ENCODE peak calls at places on chromosome 17, in five cellular contexts. J, F, Y, O and G are unnamed samples. For H3K4me1, the result is how much of the 10 kb centered on the place peaks cover.

GRCh38 chr17:27315322-27315721 is 21.4 kb downstream of the WSB1 start:
- DNase-seq in J (peak), F (peak), Y (peak), O (no peak), G (peak)

GRCh38 chr17:30376621-30377452 is 1.9 kb upstream of the CPD start:
- DNase-seq in J (peak), F (peak), Y (peak), O (no peak), G (peak)

GRCh38 chr17:34883106-34884000 is 77.9 kb downstream of the CCT6B start:
- DNase-seq in J (no peak), F (no peak), Y (no peak), O (no peak), G (no peak)

GRCh38 chr17:81479175-81479574 is 33.4 kb downstream of the ACTG1 start:
- DNase-seq in J (no peak), F (no peak), Y (no peak), O (no peak), G (no peak)

GRCh38 chr17:17053446-17054379 is 11.5 kb downstream of the MPRIP start:
- DNase-seq in J (no peak), F (no peak), Y (no peak), O (no peak), G (no peak)

GRCh38 chr17:61139219-61139618 is 260.4 kb upstream of the TBX2 start:
- DNase-seq in J (peak), F (peak), Y (peak), O (no peak), G (peak)

GRCh38 chr17:5203908-5204294 is 12.2 kb upstream of the ZNF594 start:
- DNase-seq in J (peak), F (no peak), Y (peak), O (no peak), G (peak)

GRCh38 chr17:2295575-2295974 is 8.0 kb downstream of the SMG6 start:
- DNase-seq in J (no peak), F (no peak), Y (peak), O (no peak), G (no peak)

GRCh38 chr17:32127156-32127897 is 15.0 kb upstream of the RHOT1 start:
- DNase-seq in J (peak), F (peak), Y (peak), O (peak), G (peak)

GRCh38 chr17:8941520-8941919 is 24.0 kb downstream of the PIK3R5 start:
- DNase-seq in J (no peak), F (no peak), Y (no peak), O (no peak), G (no peak)

GRCh38 chr17:47855737-47856136 is 4.8 kb upstream of the SP6 start:
- DNase-seq in J (no peak), F (no peak), Y (no peak), O (peak), G (no peak)

GRCh38 chr17:47205419-47205963 is 3.7 kb upstream of the MYL4 start:
- DNase-seq in J (peak), F (peak), Y (peak), O (no peak), G (peak)

GRCh38 chr17:53588317-53588716 is 234.4 kb upstream of the KIF2B start:
- DNase-seq in J (no peak), F (no peak), Y (no peak), O (no peak), G (no peak)

GRCh38 chr17:9977175-9977574 is 72.1 kb upstream of the RCVRN start:
- DNase-seq in J (no peak), F (no peak), Y (no peak), O (no peak), G (peak)

GRCh38 chr17:81245024-81245664 is 6.0 kb downstream of the NDUFAF8 start:
- DNase-seq in J (no peak), F (no peak), Y (peak), O (no peak), G (no peak)

GRCh38 chr17:6507535-6507934 is 48.8 kb downstream of the PITPNM3 start:
- DNase-seq in J (peak), F (peak), Y (peak), O (peak), G (peak)

GRCh38 chr17:41544497-41544896 is 16.4 kb upstream of the KRT19 start:
- DNase-seq in J (no peak), F (peak), Y (no peak), O (no peak), G (no peak)

GRCh38 chr17:2396568-2397246 is 4.2 kb downstream of the MNT start:
- DNase-seq in J (peak), F (peak), Y (peak), O (peak), G (peak)

GRCh38 chr17:57892820-57893595 is 43.2 kb upstream of the MRPS23 start:
- DNase-seq in J (peak), F (peak), Y (peak), O (peak), G (peak)

GRCh38 chr17:28335959-28336871 is 654 bp downstream of the TNFAIP1 start:
- DNase-seq in J (peak), F (peak), Y (peak), O (peak), G (peak)

GRCh38 chr17:5823219-5823618 is 238.9 kb upstream of the NLRP1 start:
- DNase-seq in J (no peak), F (no peak), Y (no peak), O (no peak), G (no peak)

GRCh38 chr17:11331790-11332526 is 90.9 kb downstream of the SHISA6 start:
- DNase-seq in J (no peak), F (no peak), Y (no peak), O (no peak), G (no peak)

GRCh38 chr17:47895856-47896671 is at the start of gene SP2:
- DNase-seq in J (peak), F (peak), Y (peak), O (peak), G (peak)

GRCh38 chr17:64411999-64412771 is 21.5 kb upstream of the PECAM1 start:
- DNase-seq in J (peak), F (peak), Y (no peak), O (peak), G (no peak)

GRCh38 chr17:3647769-3648540 is 11.4 kb downstream of the CTNS start:
- DNase-seq in J (peak), F (peak), Y (peak), O (peak), G (peak)

GRCh38 chr17:38693700-38694329 is 11.3 kb upstream of the MLLT6 start:
- DNase-seq in J (peak), F (peak), Y (peak), O (no peak), G (peak)

GRCh38 chr17:61391595-61392291 is 7.9 kb upstream of the TBX2 start:
- DNase-seq in J (no peak), F (no peak), Y (no peak), O (no peak), G (no peak)

GRCh38 chr17:37671813-37672544 is 28.7 kb upstream of the DDX52 start:
- DNase-seq in J (peak), F (no peak), Y (peak), O (no peak), G (peak)

GRCh38 chr17:82258555-82258954 is 14.9 kb downstream of the CSNK1D start:
- DNase-seq in J (no peak), F (no peak), Y (no peak), O (no peak), G (no peak)

GRCh38 chr17:51472670-51473069 is 212.3 kb downstream of the UTP18 start:
- DNase-seq in J (no peak), F (no peak), Y (no peak), O (no peak), G (no peak)

GRCh38 chr17:17963066-17963465 is 9.1 kb downstream of the TOM1L2 start:
- DNase-seq in J (no peak), F (no peak), Y (no peak), O (no peak), G (no peak)

GRCh38 chr17:7557825-7558543 is 566 bp upstream of the TNFSF13 start:
- DNase-seq in J (peak), F (peak), Y (peak), O (peak), G (no peak)

GRCh38 chr17:41580651-41581365 is 5.9 kb downstream of the KRT14 start:
- DNase-seq in J (no peak), F (no peak), Y (no peak), O (no peak), G (peak)

GRCh38 chr17:9101356-9101755 is 80.0 kb downstream of the NTN1 start:
- DNase-seq in J (no peak), F (no peak), Y (no peak), O (no peak), G (no peak)

GRCh38 chr17:19372439-19372838 is 5.9 kb upstream of the MAPK7 start:
- DNase-seq in J (no peak), F (no peak), Y (no peak), O (no peak), G (no peak)

GRCh38 chr17:50100480-50100883 is 5.3 kb downstream of the PDK2 start:
- DNase-seq in J (no peak), F (peak), Y (no peak), O (no peak), G (no peak)

GRCh38 chr17:76535788-76536510 is 1.6 kb downstream of the CYGB start:
- DNase-seq in J (no peak), F (no peak), Y (no peak), O (no peak), G (no peak)

GRCh38 chr17:76537578-76538280 is at the start of gene CYGB:
- DNase-seq in J (peak), F (no peak), Y (no peak), O (no peak), G (peak)

GRCh38 chr17:76534831-76535732 is 2.4 kb downstream of the CYGB start:
- DNase-seq in J (no peak), F (no peak), Y (no peak), O (no peak), G (no peak)

GRCh38 chr17:76537288-76537577 is 276 bp downstream of the CYGB start:
- DNase-seq in J (no peak), F (no peak), Y (peak), O (no peak), G (no peak)

GRCh38 chr17:76536511-76537287 is 810 bp downstream of the CYGB start:
- DNase-seq in J (no peak), F (no peak), Y (no peak), O (no peak), G (no peak)
- H3K9ac ChIP-seq in J (peak), F (peak), Y (peak), O (no peak), G (peak)

DNA sequence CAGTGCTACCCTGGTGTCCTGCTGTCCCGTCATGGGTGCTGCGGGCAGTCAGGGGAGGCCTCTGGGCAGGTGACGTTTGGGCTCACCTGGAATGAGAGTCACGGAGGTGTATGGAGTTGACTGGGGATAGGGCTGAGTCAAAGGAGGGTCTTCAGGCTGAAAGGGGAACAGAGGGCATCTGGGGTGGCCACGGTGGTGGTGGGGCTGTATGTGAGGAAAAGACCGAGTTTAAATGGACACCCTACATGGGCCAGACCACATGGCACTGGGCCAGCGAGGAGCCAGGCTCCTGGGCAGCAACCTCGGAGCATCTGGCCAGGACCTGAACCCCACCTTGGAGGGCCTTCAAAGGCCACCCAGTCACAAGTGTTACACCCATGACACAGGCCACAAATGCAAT is 5.4 kb downstream of the NATD1 start:
- DNase-seq in J (no peak), F (no peak), Y (no peak), O (no peak), G (no peak)
- H3K4me1 ChIP-seq in J (under half), F (under half), Y (under half), O (under half), G (under half)

DNA sequence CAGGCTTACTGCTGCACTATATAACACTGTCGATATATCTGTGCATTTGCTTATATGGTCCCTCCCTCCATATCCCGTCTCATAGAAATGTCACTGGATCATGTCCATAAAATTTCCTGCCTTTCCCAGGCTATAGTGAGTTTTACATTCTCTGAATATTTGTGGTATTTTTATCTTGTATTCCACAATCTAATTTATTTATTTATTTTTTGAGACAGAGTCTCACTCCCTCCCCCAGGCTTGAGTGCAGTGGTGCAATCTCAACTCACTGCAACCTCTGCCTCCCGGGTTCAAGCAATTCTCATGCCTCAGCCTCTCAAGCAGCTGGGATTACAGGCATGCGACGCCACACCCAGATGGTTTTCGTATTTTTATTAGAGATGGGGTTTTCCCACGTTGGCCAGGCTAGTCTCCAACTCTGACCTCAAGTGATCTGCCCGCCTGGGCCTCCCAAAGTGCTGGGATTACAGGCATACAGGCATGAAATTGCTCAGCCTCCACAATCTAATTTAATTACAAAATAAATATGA is 12.9 kb downstream of the TRIM37 start:
- DNase-seq in J (peak), F (peak), Y (peak), O (peak), G (peak)
- H3K9ac ChIP-seq in J (peak), F (peak), Y (peak), O (peak), G (no peak)

GRCh38 chr17:45221997-45222272 is 250 bp downstream of the FMNL1 start:
- DNase-seq in J (no peak), F (no peak), Y (no peak), O (no peak), G (peak)
- H3K4me1 ChIP-seq in J (under half), F (under half), Y (under half), O (under half), G (under half)

GRCh38 chr17:75573994-75574393 is 13.6 kb upstream of the MYO15B start:
- DNase-seq in J (no peak), F (no peak), Y (no peak), O (no peak), G (no peak)

GRCh38 chr17:75573540-75573957 is 14.1 kb upstream of the MYO15B start:
- DNase-seq in J (no peak), F (no peak), Y (no peak), O (no peak), G (no peak)

GRCh38 chr17:75575197-75575596 is 12.4 kb upstream of the MYO15B start:
- DNase-seq in J (no peak), F (no peak), Y (no peak), O (no peak), G (no peak)

GRCh38 chr17:75575728-75576127 is 11.9 kb upstream of the MYO15B start:
- DNase-seq in J (no peak), F (no peak), Y (no peak), O (no peak), G (no peak)

DNA sequence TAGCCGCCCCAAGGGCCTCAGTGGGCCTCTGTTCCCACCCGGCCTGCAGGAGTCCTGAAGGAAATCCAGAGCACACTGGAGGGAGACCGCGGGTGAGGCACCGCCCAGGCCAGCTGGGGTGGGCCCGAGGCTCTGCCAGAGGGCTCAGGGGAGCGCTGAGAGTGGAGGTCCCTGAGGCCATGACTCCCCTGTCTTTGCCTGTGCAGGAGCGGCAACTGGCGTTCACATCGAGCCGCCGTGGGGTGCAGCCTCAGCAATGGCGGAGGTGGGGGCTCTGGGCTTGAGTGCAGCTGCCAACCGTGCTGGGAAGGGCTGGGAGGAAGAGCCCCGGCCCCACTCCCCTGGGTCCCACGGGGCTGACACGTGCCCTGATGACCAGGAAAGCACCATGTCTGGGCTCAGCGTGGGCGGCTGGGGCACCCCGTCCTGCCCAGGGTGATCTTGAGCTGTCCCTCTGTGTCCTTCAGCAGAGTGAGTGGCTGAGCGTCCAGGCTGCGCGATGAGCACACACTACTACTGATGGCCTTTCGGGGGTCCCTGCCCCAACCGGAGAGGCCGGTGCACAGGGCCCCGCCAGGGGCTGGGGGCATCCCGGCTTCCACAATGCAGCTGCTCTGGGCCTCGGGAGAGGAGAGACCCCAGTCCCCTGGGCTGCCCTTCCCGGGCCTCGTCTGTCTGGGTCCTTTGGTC is 13.1 kb upstream of the MYO15B start:
- DNase-seq in J (no peak), F (no peak), Y (no peak), O (no peak), G (no peak)
- H3K9ac ChIP-seq in J (no peak), F (peak), Y (no peak), O (no peak), G (no peak)

DNA sequence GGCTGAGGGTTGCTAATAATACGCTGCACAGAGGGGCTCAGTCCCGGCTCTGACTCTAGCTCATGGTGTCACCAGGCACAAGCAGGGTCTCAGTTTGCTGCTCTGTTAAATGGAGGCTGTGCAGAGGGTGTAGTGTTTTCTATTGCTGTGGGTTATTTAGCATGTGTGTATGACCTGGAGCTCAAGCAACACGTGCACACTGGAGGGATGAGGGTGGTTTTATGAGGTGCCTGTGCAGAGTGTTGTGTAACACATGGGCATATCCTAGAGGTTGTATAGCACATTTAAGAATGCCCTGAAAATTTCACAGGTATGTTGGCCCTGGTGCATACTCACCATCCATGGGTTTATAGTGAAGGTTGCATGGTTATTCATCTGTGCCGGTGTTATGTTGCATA is 13.3 kb downstream of the THRA start:
- DNase-seq in J (no peak), F (no peak), Y (no peak), O (no peak), G (no peak)
- H3K4me1 ChIP-seq in J (under half), F (under half), Y (under half), O (under half), G (half or more)

DNA sequence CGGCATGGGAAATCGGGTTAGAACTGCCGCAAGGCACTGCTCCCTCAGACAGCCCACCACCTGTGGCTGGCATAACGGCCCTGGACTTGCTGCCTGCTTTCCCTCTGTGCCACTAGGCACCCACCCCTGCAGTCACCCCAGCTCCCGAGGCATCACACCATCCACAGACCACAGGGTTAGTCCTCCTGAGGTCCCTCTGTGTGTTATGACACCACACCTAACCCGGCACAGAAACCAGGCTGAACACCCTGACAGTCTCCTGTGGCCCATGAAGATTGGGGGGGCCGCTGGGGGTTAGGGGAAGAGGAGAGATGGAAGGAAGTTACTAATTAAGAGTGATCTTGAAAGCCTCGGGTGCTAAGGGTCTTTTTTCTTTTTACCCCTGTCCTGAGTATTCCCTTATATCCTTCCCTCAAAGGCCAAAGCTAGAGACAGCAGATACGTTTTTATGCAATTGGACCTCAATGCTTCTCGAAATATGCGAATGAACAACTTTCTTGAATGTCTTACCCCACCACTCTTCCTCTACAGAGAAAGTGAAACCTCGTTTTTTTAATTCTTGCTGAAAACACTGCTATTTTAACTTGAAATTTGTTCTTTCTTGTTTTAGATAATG is 7.0 kb downstream of the CYTH1 start:
- DNase-seq in J (no peak), F (no peak), Y (no peak), O (no peak), G (no peak)
- H3K9ac ChIP-seq in J (no peak), F (peak), Y (no peak), O (no peak), G (no peak)

GRCh38 chr17:67800495-67800928 is 24.8 kb upstream of the BPTF start:
- DNase-seq in J (peak), F (peak), Y (peak), O (peak), G (peak)
- H3K4me1 ChIP-seq in J (under half), F (under half), Y (under half), O (under half), G (under half)

GRCh38 chr17:44355310-44355640 is 8.4 kb downstream of the FAM171A2 start:
- DNase-seq in J (no peak), F (no peak), Y (no peak), O (no peak), G (no peak)

GRCh38 chr17:44351961-44352921 is 7.1 kb downstream of the GRN start:
- DNase-seq in J (no peak), F (no peak), Y (no peak), O (no peak), G (no peak)

GRCh38 chr17:44352922-44353655 is 8.0 kb downstream of the GRN start:
- DNase-seq in J (no peak), F (no peak), Y (no peak), O (no peak), G (no peak)

GRCh38 chr17:44354582-44355309 is 8.9 kb downstream of the FAM171A2 start:
- DNase-seq in J (no peak), F (peak), Y (no peak), O (no peak), G (no peak)

GRCh38 chr17:44353656-44354331 is 8.7 kb downstream of the GRN start:
- DNase-seq in J (no peak), F (no peak), Y (no peak), O (no peak), G (no peak)
- H3K9ac ChIP-seq in J (no peak), F (no peak), Y (no peak), O (no peak), G (peak)

GRCh38 chr17:40020146-40020545 is 4.9 kb downstream of the CSF3 start:
- DNase-seq in J (no peak), F (no peak), Y (no peak), O (no peak), G (no peak)
- H3K4me1 ChIP-seq in J (under half), F (under half), Y (under half), O (half or more), G (under half)